ENCODE peak calls at places on chromosomes 3 and 15, in five cellular contexts. B is ovary, P is sigmoid colon, H is cardiac muscle cell, X is mucosa of descending colon. T is an unnamed sample.

GRCh38 chr3:157128771-157129671 is 30.9 kb downstream of the CCNL1 start:
- DNase-seq in X (peak; percentile 80), P (no peak), B (peak; percentile 43), H (peak; percentile 81), T (peak; percentile 58)

GRCh38 chr3:61637088-61638051 is 76.0 kb downstream of the PTPRG start:
- DNase-seq in X (peak; percentile 73), B (peak; percentile 23), H (peak; percentile 63), P (peak; percentile 75), T (peak; percentile 29)

GRCh38 chr3:5019411-5020261 is 40.4 kb downstream of the BHLHE40 start:
- DNase-seq in X (peak; percentile 56), B (no peak), H (no peak), P (no peak), T (no peak)

GRCh38 chr3:105715372-105715771 is 153.4 kb downstream of the CBLB start:
- DNase-seq in B (no peak), P (no peak), H (peak; percentile 88), X (no peak), T (no peak)

GRCh38 chr3:123319760-123320159 is 118.0 kb downstream of the SEC22A start:
- DNase-seq in P (no peak), B (no peak), H (no peak), X (no peak), T (no peak)

GRCh38 chr3:125261031-125261430 is 48.5 kb upstream of the SLC12A8 start:
- DNase-seq in X (no peak), B (no peak), H (no peak), P (no peak), T (no peak)

GRCh38 chr3:80017369-80017768 is 249.6 kb upstream of the ROBO1 start:
- DNase-seq in X (no peak), H (no peak), P (no peak), B (no peak), T (no peak)

GRCh38 chr3:161142486-161142885 is 37.3 kb upstream of the B3GALNT1 start:
- DNase-seq in X (no peak), P (no peak), H (peak; percentile 32), B (no peak), T (no peak)

GRCh38 chr3:8554725-8555621 is 53.4 kb downstream of the LMCD1 start:
- DNase-seq in P (no peak), X (peak; percentile 33), H (peak; percentile 96), B (peak; percentile 48), T (no peak)

GRCh38 chr3:167705840-167706239 is 28.9 kb downstream of the PDCD10 start:
- DNase-seq in H (peak; percentile 30), P (no peak), X (no peak), B (no peak), T (no peak)

GRCh38 chr3:161914703-161915102 is 418.1 kb downstream of the OTOL1 start:
- DNase-seq in H (peak; percentile 81), B (peak; percentile 23), X (no peak), P (peak; percentile 69), T (no peak)

GRCh38 chr3:107268461-107268860 is 108.8 kb upstream of the CCDC54 start:
- DNase-seq in P (no peak), X (no peak), H (no peak), B (no peak), T (no peak)

GRCh38 chr15:26864664-26865191 is 2.1 kb upstream of the GABRA5 start:
- DNase-seq in B (no peak), P (no peak), H (peak; percentile 52), X (no peak), T (no peak)
- TF ChIP-seq CTCF in B (no peak), P (no peak), H (peak; percentile 56), X (no peak), T (peak; percentile 36)

GRCh38 chr3:134693804-134694203 is 43.0 kb upstream of the KY start:
- DNase-seq in H (no peak), X (no peak), P (no peak), B (no peak), T (no peak)

GRCh38 chr3:134696155-134696554 is 45.3 kb upstream of the KY start:
- DNase-seq in B (no peak), X (no peak), P (no peak), H (no peak), T (no peak)

GRCh38 chr3:134694946-134695543 is 44.2 kb upstream of the KY start:
- DNase-seq in X (no peak), P (no peak), H (no peak), B (no peak), T (no peak)

GRCh38 chr3:134693226-134693625 is 42.4 kb upstream of the KY start:
- DNase-seq in H (no peak), B (no peak), X (no peak), P (no peak), T (no peak)

DNA sequence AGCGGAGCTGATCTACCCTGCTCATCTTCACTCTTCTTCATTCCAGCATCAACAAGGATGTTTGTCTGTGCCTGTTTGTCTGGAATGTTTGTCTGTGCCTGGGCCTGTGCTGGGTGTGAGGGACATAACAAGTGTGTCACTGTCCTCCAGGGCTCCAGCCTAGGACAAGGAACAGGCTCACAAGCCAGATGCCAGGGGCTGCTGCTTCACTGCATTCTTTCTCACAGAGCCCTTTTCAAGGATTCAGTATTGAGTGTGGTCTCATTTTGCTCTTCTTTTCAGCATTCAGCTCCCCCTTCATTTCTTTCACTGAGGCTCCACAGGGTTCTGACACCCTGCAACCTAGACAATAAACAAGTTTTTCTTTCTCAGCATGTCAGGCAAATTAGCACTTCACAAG is 43.6 kb upstream of the KY start:
- DNase-seq in B (no peak), X (no peak), P (no peak), H (no peak), T (no peak)
- H3K4me1 ChIP-seq in B (no peaks in the 10 kb centered on the region), X (no peaks in the 10 kb centered on the region), P (no peaks in the 10 kb centered on the region), H (peaks cover 9% of the 10 kb centered on the region), T (no peaks in the 10 kb centered on the region)

DNA sequence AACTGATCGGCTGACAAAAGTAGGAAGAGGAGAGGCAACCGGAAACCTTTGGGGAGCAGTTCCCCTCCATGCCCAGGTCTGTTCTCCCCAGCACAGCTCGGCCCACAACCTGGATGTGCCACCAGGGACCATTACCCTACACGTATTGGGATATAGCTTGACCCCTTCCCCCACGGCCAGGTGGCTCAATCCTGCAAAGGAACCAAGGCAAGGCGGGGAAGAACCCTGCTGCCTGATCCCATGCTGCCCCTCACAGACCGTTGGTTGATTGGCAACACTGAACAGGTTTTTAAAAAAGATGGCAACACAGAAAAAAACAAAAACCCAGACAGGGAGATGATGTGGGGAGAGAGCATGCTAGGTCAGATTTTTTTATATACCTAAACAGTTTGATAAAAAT is 19.6 kb upstream of the TCAIM start:
- DNase-seq in X (no peak), P (no peak), H (no peak), B (no peak), T (no peak)
- TF ChIP-seq CTCF in X (no peak), P (no peak), H (no peak), B (no peak), T (no peak)

GRCh38 chr15:59166601-59167265 is 39.9 kb upstream of the LDHAL6B start:
- DNase-seq in P (no peak), H (no peak), X (no peak), B (no peak), T (no peak)

GRCh38 chr15:59169337-59169736 is 37.3 kb upstream of the LDHAL6B start:
- DNase-seq in H (peak; percentile 85), X (no peak), P (no peak), B (no peak), T (no peak)

GRCh38 chr15:59170295-59170881 is 36.3 kb upstream of the LDHAL6B start:
- DNase-seq in B (no peak), X (peak; percentile 57), P (no peak), H (peak; percentile 45), T (peak; percentile 82)

GRCh38 chr15:59166156-59166555 is 40.5 kb upstream of the LDHAL6B start:
- DNase-seq in H (peak; percentile 66), X (no peak), P (no peak), B (no peak), T (no peak)

GRCh38 chr15:59168536-59168935 is 38.1 kb upstream of the LDHAL6B start:
- DNase-seq in P (no peak), X (no peak), B (no peak), H (peak; percentile 58), T (no peak)
- H3K4me1 ChIP-seq in P (no peaks in the 10 kb centered on the region), X (no peaks in the 10 kb centered on the region), B (peaks cover 1% of the 10 kb centered on the region), H (no peaks in the 10 kb centered on the region), T (peaks cover 19% of the 10 kb centered on the region)

T was measured in pancreas.